ENCODE peak calls at places on chromosome 13, in five cellular contexts. I is K562, G is HepG2, C is PC-3, K is H1. F is an unnamed sample.

GRCh38 chr13:21385710-21386109 is 73.4 kb downstream of the ZDHHC20 start:
- DNase-seq in I (no peak), G (no peak), C (no peak), K (no peak), F (peak; percentile 1)

GRCh38 chr13:25607096-25607495 is 235.3 kb downstream of the ATP8A2 start:
- DNase-seq in I (no peak), G (no peak), C (no peak), K (no peak), F (no peak)

GRCh38 chr13:99930925-99931324 is 40.6 kb downstream of the ZIC5 start:
- DNase-seq in I (no peak), G (no peak), C (no peak), K (no peak), F (no peak)

GRCh38 chr13:55244991-55245644 is 1895.6 kb upstream of the PRR20A start:
- DNase-seq in I (no peak), G (peak; percentile 1), C (no peak), K (peak; percentile 46), F (peak; percentile 43)

GRCh38 chr13:48315981-48316380 is 12.4 kb downstream of the RB1 start:
- DNase-seq in I (no peak), G (no peak), C (no peak), K (no peak), F (no peak)

GRCh38 chr13:26855921-26856320 is 95.3 kb upstream of the GPR12 start:
- DNase-seq in I (no peak), G (no peak), C (no peak), K (no peak), F (no peak)

GRCh38 chr13:59588717-59589067 is 575.0 kb downstream of the DIAPH3 start:
- DNase-seq in I (no peak), G (no peak), C (no peak), K (no peak), F (no peak)

GRCh38 chr13:99067160-99067985 is 89.5 kb upstream of the DOCK9 start:
- DNase-seq in I (no peak), G (peak; percentile 5), C (peak; percentile 87), K (no peak), F (no peak)

GRCh38 chr13:108409735-108410134 is 140.2 kb downstream of the TNFSF13B start:
- DNase-seq in I (no peak), G (no peak), C (no peak), K (no peak), F (no peak)

GRCh38 chr13:69474286-69474685 is 633.3 kb upstream of the ATXN8OS start:
- DNase-seq in I (no peak), G (no peak), C (peak; percentile 35), K (no peak), F (no peak)

GRCh38 chr13:29958476-29958875 is 108.1 kb upstream of the UBL3 start:
- DNase-seq in I (no peak), G (no peak), C (no peak), K (no peak), F (no peak)

GRCh38 chr13:32754179-32754578 is 167.9 kb downstream of the PDS5B start:
- DNase-seq in I (no peak), G (no peak), C (no peak), K (no peak), F (no peak)

GRCh38 chr13:66940113-66940512 is 290.0 kb downstream of the PCDH9 start:
- DNase-seq in I (no peak), G (no peak), C (no peak), K (no peak), F (no peak)

GRCh38 chr13:44758595-44759221 is 182.6 kb upstream of the TSC22D1 start:
- DNase-seq in I (no peak), G (peak; percentile 22), C (peak; percentile 88), K (no peak), F (no peak)

GRCh38 chr13:73731564-73731963 is 402.6 kb downstream of the KLF12 start:
- DNase-seq in I (no peak), G (no peak), C (no peak), K (no peak), F (no peak)

GRCh38 chr13:37198629-37199028 is 93.2 kb upstream of the CSNK1A1L start:
- DNase-seq in I (no peak), G (no peak), C (no peak), K (peak; percentile 41), F (no peak)

GRCh38 chr13:102277286-102277685 is 124.6 kb downstream of the FGF14 start:
- DNase-seq in I (no peak), G (no peak), C (no peak), K (no peak), F (no peak)

GRCh38 chr13:37481005-37481857 is 117.3 kb downstream of the POSTN start:
- DNase-seq in I (no peak), G (no peak), C (no peak), K (no peak), F (no peak)

GRCh38 chr13:27296496-27296895 is 25.9 kb downstream of the RASL11A start:
- DNase-seq in I (no peak), G (no peak), C (no peak), K (no peak), F (no peak)

GRCh38 chr13:19767966-19768365 is 14.8 kb downstream of the PSPC1 start:
- DNase-seq in I (no peak), G (no peak), C (no peak), K (no peak), F (no peak)

GRCh38 chr13:26962671-26963070 is 202.1 kb upstream of the GPR12 start:
- DNase-seq in I (no peak), G (no peak), C (no peak), K (no peak), F (no peak)

GRCh38 chr13:62626771-62627170 is 1211.1 kb upstream of the PCDH20 start:
- DNase-seq in I (no peak), G (peak; percentile 0), C (peak; percentile 10), K (peak; percentile 34), F (peak; percentile 66)

GRCh38 chr13:45107539-45107938 is 12.8 kb upstream of the GTF2F2 start:
- DNase-seq in I (no peak), G (no peak), C (no peak), K (no peak), F (no peak)

GRCh38 chr13:83815598-83815997 is 66.7 kb downstream of the SLITRK1 start:
- DNase-seq in I (no peak), G (no peak), C (no peak), K (no peak), F (no peak)

GRCh38 chr13:101415358-101416174 is 742 bp downstream of the NALCN start:
- DNase-seq in I (no peak), G (no peak), C (no peak), K (no peak), F (no peak)

GRCh38 chr13:83955011-83955410 is 72.7 kb upstream of the SLITRK1 start:
- DNase-seq in I (no peak), G (no peak), C (no peak), K (no peak), F (no peak)

GRCh38 chr13:66492479-66492878 is 737.7 kb downstream of the PCDH9 start:
- DNase-seq in I (peak; percentile 4), G (peak; percentile 3), C (peak; percentile 17), K (no peak), F (peak; percentile 77)

GRCh38 chr13:44181938-44182337 is 191.7 kb upstream of the SERP2 start:
- DNase-seq in I (no peak), G (no peak), C (peak; percentile 60), K (no peak), F (no peak)

GRCh38 chr13:36685912-36686311 is 12.1 kb downstream of the SERTM1 start:
- DNase-seq in I (no peak), G (no peak), C (peak; percentile 13), K (no peak), F (no peak)

GRCh38 chr13:21075303-21076264 is 14.2 kb upstream of the LATS2 start:
- DNase-seq in I (no peak), G (no peak), C (no peak), K (no peak), F (no peak)

GRCh38 chr13:74695021-74695800 is 561.0 kb upstream of the KLF12 start:
- DNase-seq in I (no peak), G (no peak), C (no peak), K (no peak), F (no peak)

GRCh38 chr13:27961227-27962085 is 7.7 kb downstream of the CDX2 start:
- DNase-seq in I (no peak), G (peak; percentile 20), C (no peak), K (no peak), F (no peak)

GRCh38 chr13:41765020-41765419 is 195.9 kb downstream of the VWA8 start:
- DNase-seq in I (no peak), G (no peak), C (no peak), K (no peak), F (no peak)

GRCh38 chr13:53206455-53206854 is 177.8 kb downstream of the OLFM4 start:
- DNase-seq in I (no peak), G (no peak), C (peak; percentile 4), K (no peak), F (peak; percentile 66)
- H3K79me2 ChIP-seq in I (no peaks in the 10 kb centered on the region), G (no peaks in the 10 kb centered on the region), C (no peaks in the 10 kb centered on the region), K (no peaks in the 10 kb centered on the region), F (no peaks in the 10 kb centered on the region)

GRCh38 chr13:112746044-112746443 is 56.2 kb downstream of the ATP11A start:
- DNase-seq in I (no peak), G (no peak), C (no peak), K (no peak), F (no peak)
- H3K79me2 ChIP-seq in I (peaks cover 34% of the 10 kb centered on the region), G (peaks cover 85% of the 10 kb centered on the region), C (no peaks in the 10 kb centered on the region), K (peaks cover 85% of the 10 kb centered on the region), F (no peaks in the 10 kb centered on the region)

GRCh38 chr13:114128624-114129522 is 3.5 kb downstream of the RASA3 start:
- DNase-seq in I (peak; percentile 58), G (no peak), C (peak; percentile 77), K (no peak), F (peak; percentile 81)

GRCh38 chr13:114130708-114131580 is 1.5 kb downstream of the RASA3 start:
- DNase-seq in I (peak; percentile 29), G (no peak), C (peak; percentile 70), K (no peak), F (peak; percentile 64)

GRCh38 chr13:114128348-114128623 is 4.1 kb downstream of the RASA3 start:
- DNase-seq in I (no peak), G (no peak), C (no peak), K (no peak), F (no peak)

GRCh38 chr13:114130131-114130707 is 2.2 kb downstream of the RASA3 start:
- DNase-seq in I (no peak), G (no peak), C (no peak), K (no peak), F (no peak)

DNA sequence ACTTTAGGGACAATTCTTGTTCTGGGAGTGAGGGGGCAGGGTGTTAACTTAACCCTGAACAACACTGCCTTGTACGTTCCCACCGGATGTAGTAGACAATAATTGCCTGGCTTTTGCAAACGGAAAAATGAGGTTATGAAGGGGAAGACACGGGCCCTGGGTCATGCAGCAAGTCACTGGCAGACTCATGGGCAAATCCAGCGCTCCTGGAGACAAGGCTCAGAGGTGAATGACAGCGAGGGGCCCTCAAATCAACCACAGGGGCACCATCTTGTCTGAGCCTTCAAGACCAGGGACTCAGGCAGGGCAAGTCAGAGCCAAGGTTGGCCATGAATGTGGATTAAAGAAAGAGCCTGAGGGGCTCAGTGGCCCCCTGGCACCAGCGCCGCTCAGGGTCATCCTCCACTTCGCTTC is 2.8 kb downstream of the RASA3 start:
- DNase-seq in I (no peak), G (no peak), C (no peak), K (no peak), F (no peak)
- H3K79me2 ChIP-seq in I (peaks cover 73% of the 10 kb centered on the region), G (no peaks in the 10 kb centered on the region), C (peaks cover 67% of the 10 kb centered on the region), K (peaks cover 53% of the 10 kb centered on the region), F (no peaks in the 10 kb centered on the region)

DNA sequence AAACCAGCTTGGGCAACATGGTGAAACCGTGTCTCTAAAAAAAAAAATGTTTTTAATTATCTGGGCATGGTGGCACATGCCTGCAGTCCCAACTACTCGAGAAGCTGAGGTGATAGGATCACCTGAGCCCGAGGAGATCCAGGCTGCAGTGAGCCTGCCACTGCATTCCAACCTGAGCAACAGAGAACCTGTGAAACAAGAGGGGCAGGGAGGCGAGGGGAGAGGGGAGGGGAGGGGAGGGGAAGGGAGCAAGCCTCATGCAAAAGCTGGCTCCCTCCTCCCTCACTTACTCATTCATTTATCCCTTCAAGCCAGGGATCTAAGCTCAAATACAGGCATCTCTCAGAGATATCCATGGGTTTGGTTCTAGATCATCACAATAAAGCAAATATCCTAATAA is 8.9 kb downstream of the ATP7B start:
- DNase-seq in I (no peak), G (no peak), C (no peak), K (no peak), F (no peak)
- H3K79me2 ChIP-seq in I (peaks cover 79% of the 10 kb centered on the region), G (peaks cover 96% of the 10 kb centered on the region), C (no peaks in the 10 kb centered on the region), K (no peaks in the 10 kb centered on the region), F (no peaks in the 10 kb centered on the region)